ENCODE peak calls at places on chromosomes 1 and 21, in ten cellular contexts. X, M, G, V, L, C, R, A, I and E are unnamed samples.
A peak's percentile ranks its signal among the peaks of the same experiment; 100 is the strongest.

GRCh38 chr1:6497215-6497866 is 5.9 kb upstream of the PLEKHG5 start:
- DNase-seq in X (no peak), M (peak; percentile 68), G (peak; percentile 80), V (no peak), L (peak; percentile 57), C (peak; percentile 41), R (peak; percentile 26), A (peak; percentile 25), I (peak; percentile 19), E (no peak)

GRCh38 chr1:64966158-64966963 is at the start of gene JAK1:
- DNase-seq in X (peak; percentile 93), M (peak; percentile 83), G (peak; percentile 98), V (peak; percentile 71), L (peak; percentile 91), C (peak; percentile 65), R (peak; percentile 90), A (peak; percentile 89), I (peak; percentile 37), E (peak; percentile 32)

GRCh38 chr1:69967245-69967766 is 238.1 kb downstream of the LRRC40 start:
- DNase-seq in X (no peak), M (no peak), G (no peak), V (no peak), L (no peak), C (peak; percentile 10), R (no peak), A (no peak), I (peak; percentile 24), E (no peak)

GRCh38 chr1:168408531-168409242 is 128.0 kb downstream of the TBX19 start:
- DNase-seq in X (no peak), M (no peak), G (peak; percentile 52), V (no peak), L (no peak), C (peak; percentile 35), R (peak; percentile 19), A (peak; percentile 52), I (peak; percentile 6), E (peak; percentile 26)

GRCh38 chr21:23152130-23152529 is 2153.9 kb downstream of the NCAM2 start:
- DNase-seq in X (no peak), M (no peak), G (no peak), V (no peak), L (no peak), C (no peak), R (no peak), A (no peak), I (no peak), E (no peak)

GRCh38 chr1:154199563-154199879 is 6.6 kb downstream of the CFAP141 start:
- DNase-seq in X (no peak), M (no peak), G (no peak), V (no peak), L (no peak), C (peak; percentile 31), R (no peak), A (no peak), I (peak; percentile 36), E (no peak)

GRCh38 chr1:6991271-6991670 is 206.0 kb downstream of the CAMTA1 start:
- DNase-seq in X (no peak), M (no peak), G (no peak), V (no peak), L (no peak), C (peak; percentile 48), R (no peak), A (no peak), I (peak; percentile 79), E (peak; percentile 54)

GRCh38 chr1:95992013-95992412 is 729.6 kb upstream of the PTBP2 start:
- DNase-seq in X (no peak), M (no peak), G (no peak), V (no peak), L (no peak), C (no peak), R (no peak), A (no peak), I (no peak), E (no peak)

GRCh38 chr1:17513131-17513530 is 26.4 kb upstream of the ARHGEF10L start:
- DNase-seq in X (no peak), M (no peak), G (no peak), V (no peak), L (peak; percentile 76), C (no peak), R (no peak), A (no peak), I (no peak), E (no peak)

GRCh38 chr1:199122532-199123311 is 483.9 kb downstream of the PTPRC start:
- DNase-seq in X (no peak), M (no peak), G (no peak), V (no peak), L (no peak), C (peak; percentile 74), R (no peak), A (no peak), I (peak; percentile 67), E (peak; percentile 18)

GRCh38 chr21:44286086-44286715 is 525 bp downstream of the AIRE start:
- DNase-seq in X (peak; percentile 22), M (no peak), G (no peak), V (no peak), L (no peak), C (no peak), R (no peak), A (no peak), I (no peak), E (no peak)

GRCh38 chr1:53869454-53870117 is 20.0 kb downstream of the YIPF1 start:
- DNase-seq in X (no peak), M (no peak), G (no peak), V (no peak), L (no peak), C (no peak), R (no peak), A (no peak), I (no peak), E (no peak)

GRCh38 chr1:41072051-41072450 is 50.5 kb upstream of the SLFNL1 start:
- DNase-seq in X (no peak), M (no peak), G (no peak), V (no peak), L (no peak), C (peak; percentile 16), R (no peak), A (no peak), I (peak; percentile 54), E (no peak)

GRCh38 chr1:51515982-51516638 is 3.0 kb downstream of the EPS15 start:
- DNase-seq in X (no peak), M (no peak), G (no peak), V (no peak), L (no peak), C (peak; percentile 4), R (no peak), A (no peak), I (no peak), E (no peak)

GRCh38 chr1:51515312-51515960 is 3.6 kb downstream of the EPS15 start:
- DNase-seq in X (no peak), M (no peak), G (no peak), V (no peak), L (no peak), C (peak; percentile 46), R (no peak), A (no peak), I (no peak), E (no peak)

GRCh38 chr1:51518033-51518729 is 885 bp downstream of the EPS15 start:
- DNase-seq in X (peak; percentile 68), M (peak; percentile 32), G (peak; percentile 58), V (no peak), L (peak; percentile 74), C (peak; percentile 5), R (peak; percentile 75), A (peak; percentile 21), I (no peak), E (no peak)

GRCh38 chr1:51517361-51518032 is 1.6 kb downstream of the EPS15 start:
- DNase-seq in X (no peak), M (no peak), G (no peak), V (no peak), L (no peak), C (peak; percentile 61), R (peak; percentile 10), A (no peak), I (no peak), E (no peak)

GRCh38 chr1:51516639-51517158 is 2.4 kb downstream of the EPS15 start:
- DNase-seq in X (no peak), M (no peak), G (no peak), V (no peak), L (no peak), C (peak; percentile 22), R (no peak), A (no peak), I (no peak), E (no peak)
- TF ChIP-seq CTCF in X (no peak), M (no peak), G (no peak), V (no peak), L (no peak), C (no peak), R (no peak), A (no peak), I (no peak), E (no peak)

GRCh38 chr1:94236630-94237290 is 624 bp downstream of the ARHGAP29 start:
- DNase-seq in X (peak; percentile 79), M (peak; percentile 44), G (no peak), V (no peak), L (peak; percentile 40), C (peak; percentile 57), R (peak; percentile 24), A (no peak), I (peak; percentile 36), E (no peak)

GRCh38 chr1:94235189-94236020 is 2.0 kb downstream of the ARHGAP29 start:
- DNase-seq in X (no peak), M (no peak), G (no peak), V (no peak), L (no peak), C (no peak), R (no peak), A (no peak), I (no peak), E (no peak)

GRCh38 chr1:94236021-94236491 is 1.3 kb downstream of the ARHGAP29 start:
- DNase-seq in X (no peak), M (no peak), G (no peak), V (no peak), L (no peak), C (peak; percentile 84), R (no peak), A (no peak), I (no peak), E (peak; percentile 54)

GRCh38 chr1:94239796-94240195 is 2.4 kb upstream of the ARHGAP29 start:
- DNase-seq in X (no peak), M (no peak), G (no peak), V (no peak), L (no peak), C (no peak), R (no peak), A (no peak), I (no peak), E (no peak)

GRCh38 chr1:94237291-94238226 is at the start of gene ARHGAP29:
- DNase-seq in X (peak; percentile 92), M (peak; percentile 92), G (peak; percentile 79), V (peak; percentile 63), L (peak; percentile 83), C (peak; percentile 56), R (peak; percentile 75), A (peak; percentile 4), I (peak; percentile 58), E (no peak)
- TF ChIP-seq CTCF in X (peak; percentile 1), M (no peak), G (no peak), V (no peak), L (no peak), C (peak; percentile 1), R (no peak), A (no peak), I (no peak), E (no peak)

GRCh38 chr1:204319462-204319861 is 40.3 kb downstream of the PLEKHA6 start:
- DNase-seq in X (no peak), M (no peak), G (no peak), V (no peak), L (peak; percentile 43), C (peak; percentile 63), R (no peak), A (no peak), I (peak; percentile 90), E (no peak)
- TF ChIP-seq CTCF in X (no peak), M (no peak), G (no peak), V (no peak), L (no peak), C (no peak), R (no peak), A (no peak), I (no peak), E (no peak)

GRCh38 chr21:33116669-33117267 is 46.8 kb downstream of the OLIG1 start:
- DNase-seq in X (no peak), M (no peak), G (no peak), V (no peak), L (no peak), C (no peak), R (no peak), A (no peak), I (no peak), E (no peak)
- TF ChIP-seq CTCF in X (no peak), M (no peak), G (no peak), V (no peak), L (no peak), C (no peak), R (no peak), A (no peak), I (no peak), E (no peak)